ENCODE peak calls at places on chromosomes 11 and 22, in eight cellular contexts. A is GM12891; J is thoracic aorta; F is fibroblast of mammary gland; C is stimulated activated naive CD8-positive, alpha-beta T cell treated with anti-CD3 and anti-CD28 coated beads, Interleukin-15, amount 100 ng/mL, for 72 hours; V is PC-9; D is ELR; I is ureter. W is an unnamed sample.

GRCh38 chr11:47394322-47395224 is 13.8 kb upstream of the SLC39A13 start:
- DNase-seq in A (peak), J (no peak), F (no peak), C (peak), V (no peak), D (no peak), I (peak), W (peak)

GRCh38 chr11:91857194-91857593 is 367.4 kb upstream of the FAT3 start:
- DNase-seq in A (no peak), J (no peak), F (peak), C (no peak), V (peak), D (no peak), I (no peak), W (no peak)

GRCh38 chr11:69497221-69497787 is 15.8 kb downstream of the LINC01488 start:
- DNase-seq in A (no peak), J (peak), F (peak), C (no peak), V (peak), D (peak), I (peak), W (peak)

GRCh38 chr11:61613711-61614254 is 32.9 kb upstream of the SYT7 start:
- DNase-seq in A (no peak), J (no peak), F (no peak), C (no peak), V (no peak), D (no peak), I (no peak), W (no peak)

GRCh38 chr11:3219281-3219892 is 774 bp upstream of the MRGPRG start:
- DNase-seq in A (no peak), J (no peak), F (no peak), C (no peak), V (no peak), D (no peak), I (peak), W (no peak)

GRCh38 chr11:119422505-119423416 is at the start of gene THY1:
- DNase-seq in A (no peak), J (no peak), F (peak), C (no peak), V (no peak), D (peak), I (no peak), W (no peak)

GRCh38 chr11:18769802-18770456 is 21.7 kb downstream of the PTPN5 start:
- DNase-seq in A (no peak), J (no peak), F (no peak), C (no peak), V (no peak), D (no peak), I (no peak), W (no peak)

GRCh38 chr11:46369458-46370152 is 11.9 kb upstream of the MDK start:
- DNase-seq in A (peak), J (no peak), F (peak), C (peak), V (peak), D (peak), I (no peak), W (peak)

GRCh38 chr11:115965754-115966504 is 461.7 kb upstream of the CADM1 start:
- DNase-seq in A (no peak), J (no peak), F (no peak), C (no peak), V (no peak), D (no peak), I (no peak), W (no peak)

GRCh38 chr11:23313001-23313400 is 452.7 kb upstream of the CCDC179 start:
- DNase-seq in A (no peak), J (no peak), F (no peak), C (no peak), V (no peak), D (no peak), I (no peak), W (no peak)

GRCh38 chr22:45225732-45226560 is 14.7 kb downstream of the KIAA0930 start:
- DNase-seq in A (no peak), J (no peak), F (peak), C (no peak), V (no peak), D (no peak), I (peak), W (no peak)